ENCODE peak calls at places on chromosome 1, in ten cellular contexts. E is KG1; T is myocyte; Q is B cell; R is HT1080; P is nephron progenitor cell; A is CD8-positive, alpha-beta memory T cell; X is D721Med; G is AG04450; H is Daoy. O is an unnamed sample.
A peak's percentile ranks its signal among the peaks of the same experiment; 100 is the strongest.

GRCh38 chr1:240237305-240237721 is 145.6 kb downstream of the FMN2 start:
- DNase-seq in E (no peak), T (peak; percentile 43), Q (no peak), R (no peak), P (no peak), A (no peak), X (no peak), G (no peak), H (peak; percentile 35), O (no peak)

GRCh38 chr1:225657462-225657989 is 4.6 kb upstream of the ENAH start:
- DNase-seq in E (no peak), T (peak; percentile 49), Q (no peak), R (peak; percentile 70), P (no peak), A (no peak), X (no peak), G (peak; percentile 78), H (peak; percentile 80), O (no peak)

GRCh38 chr1:214558002-214558770 is 6.8 kb upstream of the PTPN14 start:
- DNase-seq in E (no peak), T (peak; percentile 75), Q (no peak), R (peak; percentile 95), P (peak; percentile 42), A (no peak), X (no peak), G (peak; percentile 61), H (peak; percentile 92), O (no peak)

GRCh38 chr1:164861632-164862031 is 302.6 kb downstream of the PBX1 start:
- DNase-seq in E (no peak), T (no peak), Q (no peak), R (no peak), P (no peak), A (no peak), X (no peak), G (no peak), H (no peak), O (no peak)

GRCh38 chr1:104706631-104707147 is 957.0 kb downstream of the AMY1C start:
- DNase-seq in E (no peak), T (peak; percentile 26), Q (peak; percentile 9), R (peak; percentile 76), P (no peak), A (no peak), X (no peak), G (no peak), H (peak; percentile 53), O (no peak)

GRCh38 chr1:204915856-204916485 is 45.3 kb downstream of the NFASC start:
- DNase-seq in E (no peak), T (no peak), Q (no peak), R (peak; percentile 45), P (no peak), A (no peak), X (no peak), G (no peak), H (peak; percentile 46), O (no peak)

GRCh38 chr1:111989531-111990025 is at the start of gene KCND3:
- DNase-seq in E (no peak), T (peak; percentile 15), Q (peak; percentile 32), R (no peak), P (peak; percentile 74), A (no peak), X (no peak), G (no peak), H (peak; percentile 49), O (no peak)

GRCh38 chr1:168159251-168159650 is 19.5 kb upstream of the TIPRL start:
- DNase-seq in E (no peak), T (peak; percentile 20), Q (no peak), R (no peak), P (no peak), A (no peak), X (no peak), G (no peak), H (no peak), O (no peak)

GRCh38 chr1:72285074-72285425 is 2.7 kb upstream of the NEGR1 start:
- DNase-seq in E (no peak), T (peak; percentile 58), Q (no peak), R (no peak), P (no peak), A (no peak), X (no peak), G (no peak), H (peak; percentile 84), O (no peak)

GRCh38 chr1:43705982-43706597 is 1.2 kb upstream of the ST3GAL3 start:
- DNase-seq in E (no peak), T (no peak), Q (peak; percentile 11), R (peak; percentile 15), P (peak; percentile 9), A (no peak), X (no peak), G (no peak), H (peak; percentile 32), O (no peak)

GRCh38 chr1:228271701-228272251 is 63.9 kb downstream of the OBSCN start:
- DNase-seq in E (no peak), T (no peak), Q (no peak), R (no peak), P (no peak), A (no peak), X (no peak), G (no peak), H (no peak), O (no peak)

GRCh38 chr1:196546272-196547245 is 61.7 kb downstream of the KCNT2 start:
- DNase-seq in E (no peak), T (no peak), Q (no peak), R (no peak), P (no peak), A (no peak), X (no peak), G (no peak), H (no peak), O (no peak)

GRCh38 chr1:27491748-27492700 is 2.1 kb upstream of the WASF2 start:
- DNase-seq in E (no peak), T (peak; percentile 96), Q (peak; percentile 61), R (no peak), P (no peak), A (no peak), X (no peak), G (no peak), H (no peak), O (no peak)

GRCh38 chr1:69982992-69983391 is 222.4 kb downstream of the LRRC40 start:
- DNase-seq in E (no peak), T (peak; percentile 66), Q (no peak), R (peak; percentile 85), P (no peak), A (no peak), X (no peak), G (no peak), H (no peak), O (no peak)

GRCh38 chr1:215749423-215749822 is 182.3 kb downstream of the KCTD3 start:
- DNase-seq in E (no peak), T (peak; percentile 13), Q (no peak), R (peak; percentile 79), P (no peak), A (no peak), X (no peak), G (peak; percentile 29), H (peak; percentile 54), O (no peak)

GRCh38 chr1:164787834-164788231 is 228.8 kb downstream of the PBX1 start:
- DNase-seq in E (no peak), T (no peak), Q (no peak), R (no peak), P (no peak), A (no peak), X (no peak), G (no peak), H (no peak), O (no peak)

GRCh38 chr1:6472391-6472790 is 6.4 kb upstream of the TNFRSF25 start:
- DNase-seq in E (no peak), T (no peak), Q (no peak), R (no peak), P (no peak), A (no peak), X (no peak), G (no peak), H (no peak), O (no peak)

O was measured in CD4-positive, alpha-beta memory T cell.